ENCODE peak calls at places on chromosomes 11 and 22, in ten cellular contexts. One of them, this sample, is unnamed.
A peak's percentile ranks its signal among the peaks of the same experiment; 100 is the strongest.

GRCh38 chr11:71433648-71434450 is 14.3 kb downstream of the DHCR7 start:
- DNase-seq in transverse colon: peak; percentile 72
- DNase-seq in RWPE1: no peak
- DNase-seq in IMR-90: no peak
- DNase-seq in MM.1S: no peak
- DNase-seq in right lobe of liver: peak; percentile 56
- DNase-seq in neural progenitor cell: no peak
- DNase-seq in breast epithelium: no peak
- DNase-seq in Panc1: no peak
- DNase-seq in HCT116: no peak
- DNase-seq in this sample: no peak

GRCh38 chr22:19419464-19420178 is 11.9 kb downstream of the HIRA start:
- DNase-seq in right lobe of liver: no peak
- DNase-seq in neural progenitor cell: no peak
- DNase-seq in transverse colon: peak; percentile 24
- DNase-seq in Panc1: no peak
- DNase-seq in RWPE1: no peak
- DNase-seq in IMR-90: peak; percentile 17
- DNase-seq in HCT116: no peak
- DNase-seq in MM.1S: peak; percentile 95
- DNase-seq in breast epithelium: no peak
- DNase-seq in this sample: no peak

GRCh38 chr11:9075441-9076000 is 15.9 kb downstream of the SCUBE2 start:
- DNase-seq in MM.1S: no peak
- DNase-seq in neural progenitor cell: no peak
- DNase-seq in breast epithelium: no peak
- DNase-seq in right lobe of liver: no peak
- DNase-seq in RWPE1: no peak
- DNase-seq in HCT116: no peak
- DNase-seq in Panc1: no peak
- DNase-seq in IMR-90: no peak
- DNase-seq in transverse colon: no peak
- DNase-seq in this sample: no peak

GRCh38 chr11:10779086-10779485 is 28.0 kb downstream of the CTR9 start:
- DNase-seq in IMR-90: no peak
- DNase-seq in HCT116: no peak
- DNase-seq in RWPE1: no peak
- DNase-seq in right lobe of liver: no peak
- DNase-seq in Panc1: no peak
- DNase-seq in breast epithelium: no peak
- DNase-seq in transverse colon: no peak
- DNase-seq in neural progenitor cell: no peak
- DNase-seq in MM.1S: no peak
- DNase-seq in this sample: no peak

GRCh38 chr11:2203440-2204259 is 32.0 kb upstream of the TH start:
- DNase-seq in Panc1: no peak
- DNase-seq in HCT116: no peak
- DNase-seq in RWPE1: no peak
- DNase-seq in neural progenitor cell: no peak
- DNase-seq in MM.1S: no peak
- DNase-seq in right lobe of liver: peak; percentile 12
- DNase-seq in breast epithelium: peak; percentile 25
- DNase-seq in IMR-90: no peak
- DNase-seq in transverse colon: peak; percentile 43
- DNase-seq in this sample: no peak

GRCh38 chr11:70526116-70527045 is 128.1 kb downstream of the CTTN start:
- DNase-seq in HCT116: no peak
- DNase-seq in transverse colon: no peak
- DNase-seq in RWPE1: no peak
- DNase-seq in right lobe of liver: peak; percentile 6
- DNase-seq in MM.1S: no peak
- DNase-seq in Panc1: no peak
- DNase-seq in breast epithelium: no peak
- DNase-seq in IMR-90: no peak
- DNase-seq in neural progenitor cell: no peak
- DNase-seq in this sample: no peak

GRCh38 chr22:40178417-40179409 is 988 bp downstream of the TNRC6B start:
- DNase-seq in breast epithelium: no peak
- DNase-seq in transverse colon: peak; percentile 37
- DNase-seq in neural progenitor cell: peak; percentile 79
- DNase-seq in MM.1S: peak; percentile 62
- DNase-seq in right lobe of liver: peak; percentile 48
- DNase-seq in IMR-90: peak; percentile 57
- DNase-seq in RWPE1: no peak
- DNase-seq in Panc1: no peak
- DNase-seq in HCT116: no peak
- DNase-seq in this sample: no peak

GRCh38 chr11:38791346-38791961 is 2193.4 kb upstream of the RAG2 start:
- DNase-seq in RWPE1: peak; percentile 65
- DNase-seq in right lobe of liver: no peak
- DNase-seq in Panc1: peak; percentile 25
- DNase-seq in breast epithelium: no peak
- DNase-seq in HCT116: peak; percentile 8
- DNase-seq in MM.1S: peak; percentile 71
- DNase-seq in transverse colon: no peak
- DNase-seq in IMR-90: peak; percentile 58
- DNase-seq in neural progenitor cell: peak; percentile 87
- DNase-seq in this sample: no peak

GRCh38 chr11:27934830-27935145 is 173.2 kb downstream of the KIF18A start:
- DNase-seq in breast epithelium: no peak
- DNase-seq in MM.1S: no peak
- DNase-seq in transverse colon: no peak
- DNase-seq in right lobe of liver: no peak
- DNase-seq in RWPE1: peak; percentile 88
- DNase-seq in IMR-90: peak; percentile 98
- DNase-seq in neural progenitor cell: no peak
- DNase-seq in HCT116: peak; percentile 93
- DNase-seq in Panc1: no peak
- DNase-seq in this sample: no peak

GRCh38 chr22:20423636-20424511 is 13.8 kb downstream of the SCARF2 start:
- DNase-seq in right lobe of liver: no peak
- DNase-seq in transverse colon: no peak
- DNase-seq in Panc1: no peak
- DNase-seq in neural progenitor cell: peak; percentile 3
- DNase-seq in breast epithelium: no peak
- DNase-seq in MM.1S: no peak
- DNase-seq in HCT116: no peak
- DNase-seq in RWPE1: no peak
- DNase-seq in IMR-90: no peak
- DNase-seq in this sample: no peak

GRCh38 chr11:40338739-40339138 is 1120.7 kb downstream of the LRRC4C start:
- DNase-seq in neural progenitor cell: no peak
- DNase-seq in right lobe of liver: no peak
- DNase-seq in RWPE1: peak; percentile 13
- DNase-seq in HCT116: no peak
- DNase-seq in IMR-90: peak; percentile 80
- DNase-seq in breast epithelium: no peak
- DNase-seq in MM.1S: no peak
- DNase-seq in transverse colon: no peak
- DNase-seq in Panc1: no peak
- DNase-seq in this sample: no peak

GRCh38 chr11:2164861-2165555 is 4.0 kb upstream of the INS start:
- DNase-seq in MM.1S: no peak
- DNase-seq in breast epithelium: peak; percentile 67
- DNase-seq in neural progenitor cell: no peak
- DNase-seq in Panc1: no peak
- DNase-seq in HCT116: no peak
- DNase-seq in right lobe of liver: no peak
- DNase-seq in IMR-90: no peak
- DNase-seq in transverse colon: no peak
- DNase-seq in RWPE1: no peak
- DNase-seq in this sample: no peak

GRCh38 chr11:124877631-124878496 is 12.6 kb downstream of the ROBO3 start:
- DNase-seq in neural progenitor cell: no peak
- DNase-seq in MM.1S: no peak
- DNase-seq in HCT116: no peak
- DNase-seq in Panc1: no peak
- DNase-seq in RWPE1: no peak
- DNase-seq in IMR-90: no peak
- DNase-seq in breast epithelium: no peak
- DNase-seq in right lobe of liver: no peak
- DNase-seq in transverse colon: no peak
- DNase-seq in this sample: no peak
- H3K27ac ChIP-seq in neural progenitor cell: no peak overlapping the region
- H3K27ac ChIP-seq in MM.1S: no peak overlapping the region
- H3K27ac ChIP-seq in HCT116: peak overlapping the region; percentile 83
- H3K27ac ChIP-seq in Panc1: no peak overlapping the region
- H3K27ac ChIP-seq in RWPE1: peak overlapping the region; percentile 86
- H3K27ac ChIP-seq in IMR-90: no peak overlapping the region
- H3K27ac ChIP-seq in breast epithelium: no peak overlapping the region
- H3K27ac ChIP-seq in right lobe of liver: no peak overlapping the region
- H3K27ac ChIP-seq in transverse colon: no peak overlapping the region
- H3K27ac ChIP-seq in this sample: no peak overlapping the region

GRCh38 chr11:5367461-5368074 is 16.0 kb upstream of the OR51M1 start:
- DNase-seq in breast epithelium: no peak
- DNase-seq in transverse colon: no peak
- DNase-seq in HCT116: no peak
- DNase-seq in right lobe of liver: no peak
- DNase-seq in MM.1S: peak; percentile 89
- DNase-seq in RWPE1: no peak
- DNase-seq in IMR-90: peak; percentile 93
- DNase-seq in Panc1: no peak
- DNase-seq in neural progenitor cell: no peak
- DNase-seq in this sample: no peak

GRCh38 chr11:5364214-5364613 is 12.9 kb downstream of the OR51B6 start:
- DNase-seq in transverse colon: no peak
- DNase-seq in MM.1S: no peak
- DNase-seq in Panc1: no peak
- DNase-seq in neural progenitor cell: no peak
- DNase-seq in RWPE1: no peak
- DNase-seq in breast epithelium: no peak
- DNase-seq in HCT116: no peak
- DNase-seq in right lobe of liver: no peak
- DNase-seq in IMR-90: peak; percentile 96
- DNase-seq in this sample: no peak

GRCh38 chr11:5368502-5369043 is 15.0 kb upstream of the OR51M1 start:
- DNase-seq in transverse colon: no peak
- DNase-seq in MM.1S: peak; percentile 68
- DNase-seq in right lobe of liver: no peak
- DNase-seq in IMR-90: no peak
- DNase-seq in neural progenitor cell: no peak
- DNase-seq in RWPE1: no peak
- DNase-seq in breast epithelium: no peak
- DNase-seq in HCT116: no peak
- DNase-seq in Panc1: no peak
- DNase-seq in this sample: no peak

GRCh38 chr11:5366856-5367255 is 15.5 kb downstream of the OR51B6 start:
- DNase-seq in transverse colon: no peak
- DNase-seq in Panc1: no peak
- DNase-seq in MM.1S: no peak
- DNase-seq in IMR-90: peak; percentile 34
- DNase-seq in breast epithelium: no peak
- DNase-seq in RWPE1: no peak
- DNase-seq in neural progenitor cell: no peak
- DNase-seq in right lobe of liver: no peak
- DNase-seq in HCT116: no peak
- DNase-seq in this sample: no peak

GRCh38 chr11:5369793-5370192 is 13.8 kb upstream of the OR51M1 start:
- DNase-seq in RWPE1: peak; percentile 1
- DNase-seq in transverse colon: no peak
- DNase-seq in IMR-90: peak; percentile 90
- DNase-seq in breast epithelium: no peak
- DNase-seq in HCT116: no peak
- DNase-seq in neural progenitor cell: peak; percentile 36
- DNase-seq in right lobe of liver: no peak
- DNase-seq in Panc1: no peak
- DNase-seq in MM.1S: peak; percentile 73
- DNase-seq in this sample: no peak
- TF ChIP-seq CTCF in RWPE1: no peak
- TF ChIP-seq CTCF in transverse colon: no peak
- TF ChIP-seq CTCF in IMR-90: peak; percentile 87
- TF ChIP-seq CTCF in breast epithelium: no peak
- TF ChIP-seq CTCF in HCT116: no peak
- TF ChIP-seq CTCF in neural progenitor cell: peak; percentile 45
- TF ChIP-seq CTCF in right lobe of liver: no peak
- TF ChIP-seq CTCF in Panc1: peak; percentile 42
- TF ChIP-seq CTCF in MM.1S: peak; percentile 85
- TF ChIP-seq CTCF in this sample: no peak

DNA sequence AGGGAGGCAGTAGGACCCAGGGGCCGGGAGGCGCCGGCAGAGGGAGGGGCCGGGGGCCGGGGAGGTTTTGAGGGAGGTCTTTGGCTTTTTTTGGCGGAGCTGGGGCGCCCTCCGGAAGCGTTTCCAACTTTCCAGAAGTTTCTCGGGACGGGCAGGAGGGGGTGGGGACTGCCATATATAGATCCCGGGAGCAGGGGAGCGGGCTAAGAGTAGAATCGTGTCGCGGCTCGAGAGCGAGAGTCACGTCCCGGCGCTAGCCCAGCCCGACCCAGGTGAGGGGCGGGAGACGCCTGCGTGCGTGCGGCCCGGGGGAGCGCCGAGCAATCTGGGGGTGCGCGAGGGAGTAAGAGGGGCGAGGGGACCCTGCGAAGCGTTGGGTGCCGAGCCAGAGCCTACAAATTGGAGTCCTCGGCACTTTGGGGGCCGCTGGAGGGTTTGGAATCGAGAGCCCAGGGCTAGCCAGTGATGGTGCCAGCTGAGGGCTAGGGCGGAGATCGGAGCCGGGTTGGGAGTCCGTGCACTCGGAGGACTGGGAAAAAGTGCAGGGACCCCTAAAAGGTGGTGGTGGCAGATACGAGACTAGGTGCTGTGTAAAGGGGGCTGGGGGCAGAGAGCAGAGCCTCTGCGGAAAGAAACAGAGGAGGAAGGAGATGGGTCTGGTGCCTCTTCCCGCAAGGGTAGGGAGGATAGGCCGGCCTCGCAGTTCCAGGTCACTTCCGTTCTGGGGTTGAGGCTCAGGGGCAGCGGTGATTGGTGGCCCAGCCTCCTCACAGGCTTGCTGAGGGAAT is at the start of gene SERPINH1:
- DNase-seq in IMR-90: peak; percentile 84
- DNase-seq in breast epithelium: peak; percentile 86
- DNase-seq in transverse colon: peak; percentile 90
- DNase-seq in neural progenitor cell: peak; percentile 85
- DNase-seq in MM.1S: no peak
- DNase-seq in RWPE1: peak; percentile 94
- DNase-seq in right lobe of liver: peak; percentile 85
- DNase-seq in HCT116: peak; percentile 72
- DNase-seq in Panc1: no peak
- DNase-seq in this sample: peak; percentile 74
- H3K27ac ChIP-seq in IMR-90: peak within 1 kb of the TSS; percentile 96
- H3K27ac ChIP-seq in breast epithelium: peak within 1 kb of the TSS; percentile 99
- H3K27ac ChIP-seq in transverse colon: peak within 1 kb of the TSS; percentile 96
- H3K27ac ChIP-seq in neural progenitor cell: peak within 1 kb of the TSS; percentile 94
- H3K27ac ChIP-seq in MM.1S: no peak within 1 kb of the TSS
- H3K27ac ChIP-seq in RWPE1: peak within 1 kb of the TSS; percentile 97
- H3K27ac ChIP-seq in right lobe of liver: peak within 1 kb of the TSS; percentile 100
- H3K27ac ChIP-seq in HCT116: peak within 1 kb of the TSS; percentile 96
- H3K27ac ChIP-seq in Panc1: peak within 1 kb of the TSS; percentile 99
- H3K27ac ChIP-seq in this sample: peak within 1 kb of the TSS; percentile 96

DNA sequence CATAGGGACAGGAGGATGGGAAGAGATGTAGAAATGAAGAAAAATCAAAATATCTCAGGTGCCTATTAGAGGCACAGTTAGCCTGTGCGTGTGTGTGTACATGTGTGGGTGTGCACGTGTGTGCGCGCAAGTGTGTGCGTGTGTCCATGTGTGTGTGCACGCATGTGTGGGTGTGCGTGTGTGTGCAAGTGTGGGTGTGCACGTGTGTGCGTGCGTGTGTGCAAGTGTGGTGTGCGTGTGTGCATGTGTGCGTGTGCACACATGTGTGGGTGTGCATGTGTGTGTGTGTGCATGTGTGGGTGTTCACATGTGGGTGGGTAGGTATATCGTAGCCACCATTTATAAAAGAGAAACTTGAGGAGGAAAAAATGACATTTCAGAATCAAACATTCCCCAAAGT is 9.4 kb downstream of the CRYBB2 start:
- DNase-seq in MM.1S: no peak
- DNase-seq in HCT116: no peak
- DNase-seq in RWPE1: no peak
- DNase-seq in Panc1: no peak
- DNase-seq in transverse colon: no peak
- DNase-seq in IMR-90: no peak
- DNase-seq in breast epithelium: no peak
- DNase-seq in neural progenitor cell: no peak
- DNase-seq in right lobe of liver: no peak
- DNase-seq in this sample: no peak
- TF ChIP-seq CTCF in MM.1S: no peak
- TF ChIP-seq CTCF in HCT116: no peak
- TF ChIP-seq CTCF in RWPE1: no peak
- TF ChIP-seq CTCF in Panc1: no peak
- TF ChIP-seq CTCF in transverse colon: no peak
- TF ChIP-seq CTCF in IMR-90: no peak
- TF ChIP-seq CTCF in breast epithelium: no peak
- TF ChIP-seq CTCF in neural progenitor cell: no peak
- TF ChIP-seq CTCF in right lobe of liver: no peak
- TF ChIP-seq CTCF in this sample: no peak

This sample was measured in tibial nerve.